ENCODE peak calls at places on chromosomes 16 and 17, in ten cellular contexts. M, H, R, B, S, C, P, N, Q and A are unnamed samples.

GRCh38 chr16:11097782-11098167 is 153.4 kb downstream of the CLEC16A start:
- DNase-seq in Q (no peak), R (no peak), S (no peak), P (no peak), C (no peak), M (no peak), B (no peak), N (no peak), H (no peak), A (no peak)

GRCh38 chr17:731943-732787 is at the start of gene TLCD3A:
- DNase-seq in C (peak), B (peak), S (peak), M (peak), R (no peak), P (peak), N (peak), H (peak), Q (peak), A (peak)

GRCh38 chr16:25172831-25173230 is 43.9 kb upstream of the AQP8 start:
- DNase-seq in Q (no peak), H (no peak), B (no peak), S (no peak), R (no peak), N (no peak), C (no peak), P (no peak), M (no peak), A (no peak)

GRCh38 chr16:59899940-59900339 is 1165.8 kb upstream of the GOT2 start:
- DNase-seq in R (no peak), P (no peak), S (no peak), B (no peak), N (peak), M (no peak), H (no peak), Q (no peak), C (no peak), A (no peak)

GRCh38 chr17:81064746-81065475 is 30.0 kb downstream of the BAIAP2 start:
- DNase-seq in P (no peak), B (no peak), M (no peak), Q (no peak), C (no peak), H (no peak), N (no peak), R (peak), S (no peak), A (peak)

GRCh38 chr16:72255785-72256184 is 83.8 kb upstream of the PMFBP1 start:
- DNase-seq in C (no peak), B (no peak), R (no peak), M (no peak), P (no peak), H (peak), N (no peak), S (no peak), Q (no peak), A (no peak)

GRCh38 chr17:21278304-21279197 is 6.0 kb upstream of the MAP2K3 start:
- DNase-seq in C (no peak), Q (peak), H (no peak), P (peak), R (no peak), N (peak), M (no peak), S (peak), B (no peak), A (peak)

GRCh38 chr17:75267403-75268232 is 3.4 kb downstream of the MIF4GD start:
- DNase-seq in P (no peak), M (no peak), H (no peak), C (no peak), Q (peak), B (no peak), N (peak), R (no peak), S (peak), A (no peak)

GRCh38 chr16:69626256-69626655 is 60.5 kb downstream of the NFAT5 start:
- DNase-seq in Q (no peak), H (peak), S (no peak), M (no peak), C (no peak), B (no peak), N (peak), R (no peak), P (no peak), A (peak)

GRCh38 chr16:81214745-81215166 is 23.7 kb upstream of the BCO1 start:
- DNase-seq in P (no peak), B (no peak), H (no peak), Q (peak), C (no peak), N (no peak), M (no peak), S (no peak), R (no peak), A (peak)

GRCh38 chr16:87293990-87294389 is 23.2 kb downstream of the C16orf95 start:
- DNase-seq in Q (no peak), B (no peak), P (no peak), C (no peak), H (no peak), R (no peak), N (no peak), M (no peak), S (no peak), A (no peak)

GRCh38 chr16:30395155-30395991 is at the start of gene ZNF48:
- DNase-seq in P (peak), H (peak), S (peak), Q (peak), N (peak), M (peak), R (peak), B (peak), C (peak), A (peak)

GRCh38 chr16:24102120-24102740 is 153.9 kb upstream of the CACNG3 start:
- DNase-seq in C (no peak), Q (no peak), S (no peak), H (no peak), P (no peak), M (no peak), R (no peak), B (no peak), N (peak), A (no peak)

GRCh38 chr17:1003633-1003971 is 6.7 kb downstream of the TIMM22 start:
- DNase-seq in Q (no peak), P (no peak), H (no peak), M (no peak), B (no peak), S (peak), N (no peak), R (no peak), C (no peak), A (no peak)

GRCh38 chr17:55811536-55811935 is 60.7 kb downstream of the PCTP start:
- DNase-seq in M (no peak), C (no peak), S (peak), N (no peak), P (no peak), B (no peak), R (no peak), Q (no peak), H (no peak), A (no peak)

GRCh38 chr16:3640632-3641501 is 13.6 kb upstream of the DNASE1 start:
- DNase-seq in P (peak), Q (no peak), B (no peak), R (no peak), M (no peak), H (no peak), N (no peak), S (no peak), C (no peak), A (no peak)

DNA sequence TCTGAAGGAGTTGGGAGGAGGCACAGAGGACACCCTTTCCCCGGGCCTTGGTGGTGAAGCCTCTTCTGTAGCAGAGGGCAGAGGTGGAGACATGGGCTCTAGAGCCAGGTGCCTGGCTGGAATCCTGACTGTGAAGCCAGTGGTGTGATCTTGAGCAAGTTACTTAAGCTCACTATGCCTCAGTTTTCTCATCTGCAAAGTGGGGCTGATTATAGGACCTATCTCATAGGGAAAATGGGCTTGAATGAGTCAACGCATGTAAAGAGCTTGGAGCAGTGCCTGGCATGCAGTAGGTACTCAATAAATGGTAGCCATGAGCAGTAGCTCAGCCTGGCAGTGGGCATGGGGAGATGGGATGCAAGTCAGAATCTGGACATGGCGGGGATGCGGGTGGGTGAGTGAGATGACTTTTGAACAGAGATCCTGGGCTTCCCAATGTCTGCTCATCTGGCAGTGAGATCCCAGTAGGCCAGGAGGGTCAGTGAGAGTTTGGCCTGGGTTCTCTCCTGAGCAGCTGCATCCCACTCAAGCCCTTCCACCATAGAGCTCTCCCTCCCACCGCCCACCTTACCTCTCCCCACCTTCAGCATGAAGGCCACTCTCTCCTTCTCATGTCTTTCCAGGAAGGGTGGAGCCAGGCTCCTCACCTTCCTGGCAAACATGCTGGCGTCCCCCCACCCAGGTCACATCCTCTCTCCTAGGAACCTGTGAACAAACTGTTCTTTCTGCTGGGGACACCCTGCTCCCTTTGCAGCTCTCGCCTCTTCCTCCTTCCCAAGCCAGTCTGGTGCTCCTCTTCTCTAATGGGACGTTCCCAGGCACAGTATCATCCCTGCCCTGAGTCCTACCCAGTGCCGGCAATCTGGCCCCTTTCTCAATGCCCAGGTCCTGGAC is 13.1 kb upstream of the SP2 start:
- DNase-seq in M (no peak), H (no peak), Q (no peak), N (no peak), S (no peak), C (no peak), B (no peak), R (no peak), P (no peak), A (no peak)
- H3K4me3 ChIP-seq in M (no peak), H (no peak), Q (no peak), N (no peak), S (no peak), C (peak), B (no peak), R (no peak), P (no peak), A (no peak)

GRCh38 chr16:720507-720989 is 398 bp upstream of the ANTKMT start:
- DNase-seq in R (no peak), N (peak), C (no peak), M (peak), B (no peak), P (no peak), Q (peak), S (no peak), H (no peak), A (peak)

GRCh38 chr16:718922-719321 is 2.0 kb upstream of the ANTKMT start:
- DNase-seq in C (no peak), P (no peak), B (no peak), M (no peak), Q (no peak), N (no peak), S (no peak), R (no peak), H (no peak), A (no peak)

GRCh38 chr16:718389-718788 is 2.6 kb upstream of the ANTKMT start:
- DNase-seq in N (no peak), S (no peak), H (no peak), Q (no peak), M (no peak), P (no peak), B (no peak), R (no peak), C (no peak), A (no peak)

GRCh38 chr16:720990-721764 is at the start of gene ANTKMT:
- DNase-seq in H (peak), R (no peak), N (peak), P (peak), C (peak), M (peak), B (peak), S (peak), Q (peak), A (peak)

DNA sequence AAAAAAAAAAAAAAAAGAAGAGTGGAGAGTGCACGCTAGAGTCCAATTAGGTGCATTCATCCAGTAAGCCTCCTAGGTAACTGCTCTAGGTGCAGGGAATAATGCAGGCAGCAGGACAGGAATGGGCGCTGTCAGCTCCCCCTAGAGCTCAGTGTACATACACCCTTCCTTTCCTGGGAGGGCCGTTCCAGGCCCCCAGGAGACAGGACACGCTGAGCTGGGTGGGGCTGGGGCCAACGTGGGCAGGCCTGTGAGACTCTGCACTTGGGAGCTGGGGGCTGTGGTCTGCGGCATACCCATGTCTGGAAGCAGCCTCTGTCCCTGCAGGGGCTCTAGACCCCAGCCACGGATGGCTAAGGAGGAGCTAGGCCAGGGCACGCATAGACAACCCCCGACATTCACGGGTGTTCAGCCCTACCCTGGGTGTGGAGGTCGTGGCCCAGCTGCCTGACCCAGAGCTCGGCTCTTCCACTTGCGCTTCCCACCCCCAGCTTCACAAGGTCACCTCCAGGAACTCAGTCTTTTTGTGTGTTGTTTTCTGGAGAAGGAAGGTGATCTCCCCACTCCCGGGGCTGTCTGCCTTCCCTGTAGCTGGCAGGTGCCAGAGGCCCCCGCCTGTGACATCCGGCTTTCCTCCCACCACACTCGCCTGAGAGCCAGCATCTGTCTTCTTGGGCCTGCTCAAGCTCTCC is 985 bp upstream of the ANTKMT start:
- DNase-seq in S (no peak), Q (peak), C (no peak), P (no peak), B (no peak), H (no peak), R (no peak), N (peak), M (no peak), A (no peak)
- TF ChIP-seq CTCF in S (no peak), Q (peak), C (no peak), P (no peak), B (no peak), H (peak), R (peak), N (peak), M (no peak), A (peak)

DNA sequence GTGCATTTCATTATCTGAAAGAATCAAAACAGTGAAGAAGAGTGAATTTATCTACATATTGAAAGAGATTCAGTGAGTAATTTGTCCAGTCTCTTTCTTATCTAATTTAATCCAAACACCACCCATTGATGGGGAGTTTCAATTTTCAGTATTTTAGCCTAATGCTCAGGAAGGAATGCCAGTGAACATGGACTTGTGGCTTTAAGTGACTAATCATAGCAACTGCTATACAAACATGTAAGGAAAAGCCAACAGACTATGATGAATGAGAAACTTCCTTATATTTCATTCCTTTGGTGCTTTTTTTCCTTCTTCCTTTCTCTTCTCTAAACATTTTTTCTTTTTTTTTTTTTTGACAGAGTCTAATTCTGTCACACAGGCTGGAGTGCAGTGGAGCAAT is 885.8 kb downstream of the KCNJ2 start:
- DNase-seq in Q (peak), R (no peak), N (no peak), H (peak), C (no peak), S (no peak), P (no peak), M (no peak), B (no peak), A (peak)
- H3K4me3 ChIP-seq in Q (no peak), R (no peak), N (no peak), H (no peak), C (no peak), S (no peak), P (no peak), M (no peak), B (no peak), A (no peak)

GRCh38 chr17:19753661-19754463 is 5.8 kb upstream of the ALDH3A1 start:
- DNase-seq in C (no peak), H (peak), S (peak), Q (peak), P (no peak), N (no peak), R (no peak), B (no peak), M (no peak), A (no peak)
- TF ChIP-seq CTCF in C (peak), H (peak), S (peak), Q (peak), P (no peak), N (peak), R (no peak), B (peak), M (no peak), A (peak)

GRCh38 chr17:28381141-28381825 is 9.8 kb downstream of the SARM1 start:
- DNase-seq in Q (no peak), R (no peak), B (no peak), P (no peak), N (no peak), S (peak), C (no peak), M (no peak), H (no peak), A (no peak)
- H3K4me3 ChIP-seq in Q (no peak), R (no peak), B (no peak), P (no peak), N (no peak), S (peak), C (no peak), M (no peak), H (no peak), A (no peak)